ENCODE peak calls at places on chromosomes 13 and 19, in nine cellular contexts. One of them, this sample, is unnamed.

GRCh38 chr13:80047406-80047805 is 293.5 kb downstream of the SPRY2 start:
- DNase-seq in EH: peak
- DNase-seq in AML-193: no peak
- DNase-seq in type B pancreatic cell: no peak
- DNase-seq in neural progenitor cell: no peak
- DNase-seq in upper lobe of right lung: no peak
- DNase-seq in endothelial cell: no peak
- DNase-seq in transverse colon: no peak
- DNase-seq in MV-4-11: no peak
- DNase-seq in this sample: no peak

GRCh38 chr19:43639507-43640423 is at the start of gene CADM4:
- DNase-seq in AML-193: no peak
- DNase-seq in endothelial cell: peak
- DNase-seq in neural progenitor cell: peak
- DNase-seq in EH: no peak
- DNase-seq in transverse colon: peak
- DNase-seq in MV-4-11: no peak
- DNase-seq in upper lobe of right lung: peak
- DNase-seq in type B pancreatic cell: no peak
- DNase-seq in this sample: peak

GRCh38 chr13:114174529-114174941 is 4.5 kb upstream of the CFAP97D2 start:
- DNase-seq in type B pancreatic cell: no peak
- DNase-seq in upper lobe of right lung: no peak
- DNase-seq in MV-4-11: no peak
- DNase-seq in transverse colon: no peak
- DNase-seq in AML-193: no peak
- DNase-seq in neural progenitor cell: no peak
- DNase-seq in endothelial cell: no peak
- DNase-seq in EH: peak
- DNase-seq in this sample: no peak

GRCh38 chr19:5439452-5439851 is 15.8 kb upstream of the ZNRF4 start:
- DNase-seq in upper lobe of right lung: no peak
- DNase-seq in AML-193: no peak
- DNase-seq in type B pancreatic cell: no peak
- DNase-seq in transverse colon: no peak
- DNase-seq in endothelial cell: no peak
- DNase-seq in MV-4-11: no peak
- DNase-seq in neural progenitor cell: no peak
- DNase-seq in EH: no peak
- DNase-seq in this sample: no peak

GRCh38 chr13:58119351-58119750 is 487.8 kb downstream of the PCDH17 start:
- DNase-seq in transverse colon: no peak
- DNase-seq in EH: no peak
- DNase-seq in upper lobe of right lung: no peak
- DNase-seq in MV-4-11: no peak
- DNase-seq in type B pancreatic cell: no peak
- DNase-seq in endothelial cell: no peak
- DNase-seq in neural progenitor cell: no peak
- DNase-seq in AML-193: no peak
- DNase-seq in this sample: no peak

GRCh38 chr19:33883869-33884519 is 87.3 kb downstream of the KCTD15 start:
- DNase-seq in AML-193: no peak
- DNase-seq in upper lobe of right lung: no peak
- DNase-seq in transverse colon: no peak
- DNase-seq in endothelial cell: peak
- DNase-seq in type B pancreatic cell: no peak
- DNase-seq in EH: peak
- DNase-seq in neural progenitor cell: peak
- DNase-seq in MV-4-11: no peak
- DNase-seq in this sample: no peak

GRCh38 chr13:55190996-55191395 is 1949.7 kb upstream of the PRR20A start:
- DNase-seq in MV-4-11: no peak
- DNase-seq in AML-193: no peak
- DNase-seq in transverse colon: no peak
- DNase-seq in endothelial cell: no peak
- DNase-seq in type B pancreatic cell: no peak
- DNase-seq in neural progenitor cell: no peak
- DNase-seq in upper lobe of right lung: no peak
- DNase-seq in EH: no peak
- DNase-seq in this sample: no peak

GRCh38 chr13:66312312-66313087 is 917.6 kb downstream of the PCDH9 start:
- DNase-seq in MV-4-11: no peak
- DNase-seq in neural progenitor cell: no peak
- DNase-seq in EH: peak
- DNase-seq in endothelial cell: no peak
- DNase-seq in upper lobe of right lung: no peak
- DNase-seq in AML-193: no peak
- DNase-seq in type B pancreatic cell: no peak
- DNase-seq in transverse colon: peak
- DNase-seq in this sample: no peak

GRCh38 chr19:29690842-29691241 is 24.2 kb downstream of the C19orf12 start:
- DNase-seq in transverse colon: no peak
- DNase-seq in upper lobe of right lung: no peak
- DNase-seq in neural progenitor cell: peak
- DNase-seq in MV-4-11: peak
- DNase-seq in AML-193: peak
- DNase-seq in EH: peak
- DNase-seq in type B pancreatic cell: no peak
- DNase-seq in endothelial cell: no peak
- DNase-seq in this sample: peak

GRCh38 chr19:54299126-54299498 is 13.9 kb downstream of the LILRA5 start:
- DNase-seq in transverse colon: no peak
- DNase-seq in AML-193: no peak
- DNase-seq in neural progenitor cell: no peak
- DNase-seq in EH: no peak
- DNase-seq in MV-4-11: no peak
- DNase-seq in endothelial cell: no peak
- DNase-seq in type B pancreatic cell: peak
- DNase-seq in upper lobe of right lung: no peak
- DNase-seq in this sample: no peak

GRCh38 chr13:26222523-26223046 is 471 bp upstream of the RNF6 start:
- DNase-seq in MV-4-11: no peak
- DNase-seq in EH: no peak
- DNase-seq in AML-193: no peak
- DNase-seq in endothelial cell: no peak
- DNase-seq in neural progenitor cell: no peak
- DNase-seq in transverse colon: no peak
- DNase-seq in upper lobe of right lung: no peak
- DNase-seq in type B pancreatic cell: no peak
- DNase-seq in this sample: no peak

GRCh38 chr19:32870981-32871451 is 1.4 kb upstream of the SLC7A9 start:
- DNase-seq in EH: no peak
- DNase-seq in upper lobe of right lung: peak
- DNase-seq in type B pancreatic cell: peak
- DNase-seq in transverse colon: no peak
- DNase-seq in neural progenitor cell: no peak
- DNase-seq in endothelial cell: no peak
- DNase-seq in AML-193: no peak
- DNase-seq in MV-4-11: no peak
- DNase-seq in this sample: no peak

GRCh38 chr19:10864538-10864899 is 6.8 kb upstream of the CARM1 start:
- DNase-seq in neural progenitor cell: peak
- DNase-seq in AML-193: peak
- DNase-seq in endothelial cell: peak
- DNase-seq in transverse colon: peak
- DNase-seq in MV-4-11: peak
- DNase-seq in EH: peak
- DNase-seq in upper lobe of right lung: peak
- DNase-seq in type B pancreatic cell: peak
- DNase-seq in this sample: peak

GRCh38 chr13:109647046-109647445 is 139.3 kb downstream of the IRS2 start:
- DNase-seq in transverse colon: no peak
- DNase-seq in AML-193: no peak
- DNase-seq in upper lobe of right lung: no peak
- DNase-seq in neural progenitor cell: peak
- DNase-seq in EH: no peak
- DNase-seq in type B pancreatic cell: no peak
- DNase-seq in endothelial cell: no peak
- DNase-seq in MV-4-11: no peak
- DNase-seq in this sample: no peak